ENCODE peak calls at places on chromosomes 2 and 18, in seven cellular contexts. One of them, this sample, is unnamed.

GRCh38 chr2:207825958-207826330 is 56.2 kb upstream of the FZD5 start:
- DNase-seq in upper lobe of right lung: no peak
- DNase-seq in A549: no peak
- DNase-seq in heart left ventricle: no peak
- DNase-seq in fibroblast of lung: no peak
- DNase-seq in aorta: no peak
- DNase-seq in psoas muscle: no peak
- DNase-seq in this sample: no peak

GRCh38 chr2:196500686-196501431 is 138.7 kb upstream of the CCDC150 start:
- DNase-seq in upper lobe of right lung: no peak
- DNase-seq in A549: peak
- DNase-seq in heart left ventricle: no peak
- DNase-seq in fibroblast of lung: peak
- DNase-seq in aorta: no peak
- DNase-seq in psoas muscle: no peak
- DNase-seq in this sample: no peak

GRCh38 chr2:228801451-228801850 is 469.6 kb downstream of the PID1 start:
- DNase-seq in upper lobe of right lung: no peak
- DNase-seq in A549: no peak
- DNase-seq in heart left ventricle: no peak
- DNase-seq in fibroblast of lung: no peak
- DNase-seq in aorta: no peak
- DNase-seq in psoas muscle: no peak
- DNase-seq in this sample: no peak

GRCh38 chr2:85753525-85754312 is at the start of gene ATOH8:
- DNase-seq in upper lobe of right lung: peak
- DNase-seq in A549: no peak
- DNase-seq in heart left ventricle: peak
- DNase-seq in fibroblast of lung: peak
- DNase-seq in aorta: peak
- DNase-seq in psoas muscle: peak
- DNase-seq in this sample: peak

GRCh38 chr2:229376866-229377265 is 105.8 kb upstream of the PID1 start:
- DNase-seq in upper lobe of right lung: no peak
- DNase-seq in A549: no peak
- DNase-seq in heart left ventricle: no peak
- DNase-seq in fibroblast of lung: peak
- DNase-seq in aorta: no peak
- DNase-seq in psoas muscle: no peak
- DNase-seq in this sample: no peak

GRCh38 chr2:78766459-78766858 is 259.0 kb upstream of the REG3G start:
- DNase-seq in upper lobe of right lung: no peak
- DNase-seq in A549: no peak
- DNase-seq in heart left ventricle: no peak
- DNase-seq in fibroblast of lung: no peak
- DNase-seq in aorta: no peak
- DNase-seq in psoas muscle: no peak
- DNase-seq in this sample: no peak

GRCh38 chr18:59779979-59780378 is 82.8 kb upstream of the CCBE1 start:
- DNase-seq in upper lobe of right lung: no peak
- DNase-seq in A549: no peak
- DNase-seq in heart left ventricle: no peak
- DNase-seq in fibroblast of lung: peak
- DNase-seq in aorta: no peak
- DNase-seq in psoas muscle: no peak
- DNase-seq in this sample: no peak

GRCh38 chr2:22499082-22499844 is 885.7 kb upstream of the KLHL29 start:
- DNase-seq in upper lobe of right lung: no peak
- DNase-seq in A549: no peak
- DNase-seq in heart left ventricle: no peak
- DNase-seq in fibroblast of lung: no peak
- DNase-seq in aorta: no peak
- DNase-seq in psoas muscle: peak
- DNase-seq in this sample: no peak

GRCh38 chr2:97741686-97742085 is 28.3 kb downstream of the ZAP70 start:
- DNase-seq in upper lobe of right lung: no peak
- DNase-seq in A549: no peak
- DNase-seq in heart left ventricle: no peak
- DNase-seq in fibroblast of lung: no peak
- DNase-seq in aorta: peak
- DNase-seq in psoas muscle: no peak
- DNase-seq in this sample: no peak

GRCh38 chr2:52107124-52107523 is 1075.2 kb upstream of the NRXN1 start:
- DNase-seq in upper lobe of right lung: no peak
- DNase-seq in A549: no peak
- DNase-seq in heart left ventricle: no peak
- DNase-seq in fibroblast of lung: no peak
- DNase-seq in aorta: no peak
- DNase-seq in psoas muscle: no peak
- DNase-seq in this sample: peak

GRCh38 chr2:239720411-239721365 is 304.5 kb downstream of the NDUFA10 start:
- DNase-seq in upper lobe of right lung: peak
- DNase-seq in A549: no peak
- DNase-seq in heart left ventricle: no peak
- DNase-seq in fibroblast of lung: no peak
- DNase-seq in aorta: peak
- DNase-seq in psoas muscle: no peak
- DNase-seq in this sample: no peak

GRCh38 chr2:160920791-160921303 is 239.4 kb upstream of the TANK start:
- DNase-seq in upper lobe of right lung: no peak
- DNase-seq in A549: no peak
- DNase-seq in heart left ventricle: peak
- DNase-seq in fibroblast of lung: peak
- DNase-seq in aorta: no peak
- DNase-seq in psoas muscle: peak
- DNase-seq in this sample: no peak

GRCh38 chr2:172153161-172153560 is 50.5 kb upstream of the DLX2 start:
- DNase-seq in upper lobe of right lung: no peak
- DNase-seq in A549: no peak
- DNase-seq in heart left ventricle: no peak
- DNase-seq in fibroblast of lung: no peak
- DNase-seq in aorta: no peak
- DNase-seq in psoas muscle: no peak
- DNase-seq in this sample: no peak

GRCh38 chr2:23559561-23560239 is 174.7 kb downstream of the KLHL29 start:
- DNase-seq in upper lobe of right lung: no peak
- DNase-seq in A549: no peak
- DNase-seq in heart left ventricle: peak
- DNase-seq in fibroblast of lung: no peak
- DNase-seq in aorta: no peak
- DNase-seq in psoas muscle: no peak
- DNase-seq in this sample: no peak

GRCh38 chr18:42298744-42299685 is 344.0 kb downstream of the PIK3C3 start:
- DNase-seq in upper lobe of right lung: peak
- DNase-seq in A549: peak
- DNase-seq in heart left ventricle: no peak
- DNase-seq in fibroblast of lung: peak
- DNase-seq in aorta: peak
- DNase-seq in psoas muscle: peak
- DNase-seq in this sample: peak

GRCh38 chr2:1744151-1744445 is 217 bp downstream of the PXDN start:
- DNase-seq in upper lobe of right lung: peak
- DNase-seq in A549: no peak
- DNase-seq in heart left ventricle: no peak
- DNase-seq in fibroblast of lung: no peak
- DNase-seq in aorta: no peak
- DNase-seq in psoas muscle: no peak
- DNase-seq in this sample: no peak

GRCh38 chr2:59333007-59333406 is 1091.9 kb upstream of the FANCL start:
- DNase-seq in upper lobe of right lung: no peak
- DNase-seq in A549: no peak
- DNase-seq in heart left ventricle: no peak
- DNase-seq in fibroblast of lung: no peak
- DNase-seq in aorta: no peak
- DNase-seq in psoas muscle: no peak
- DNase-seq in this sample: no peak

GRCh38 chr18:52348209-52348608 is 8.2 kb downstream of the DCC start:
- DNase-seq in upper lobe of right lung: no peak
- DNase-seq in A549: no peak
- DNase-seq in heart left ventricle: no peak
- DNase-seq in fibroblast of lung: peak
- DNase-seq in aorta: no peak
- DNase-seq in psoas muscle: no peak
- DNase-seq in this sample: peak

GRCh38 chr18:26511339-26512071 is 36.8 kb downstream of the KCTD1 start:
- DNase-seq in upper lobe of right lung: no peak
- DNase-seq in A549: no peak
- DNase-seq in heart left ventricle: no peak
- DNase-seq in fibroblast of lung: no peak
- DNase-seq in aorta: no peak
- DNase-seq in psoas muscle: no peak
- DNase-seq in this sample: no peak

GRCh38 chr2:64114063-64114911 is 29.9 kb downstream of the PELI1 start:
- DNase-seq in upper lobe of right lung: no peak
- DNase-seq in A549: no peak
- DNase-seq in heart left ventricle: no peak
- DNase-seq in fibroblast of lung: peak
- DNase-seq in aorta: no peak
- DNase-seq in psoas muscle: no peak
- DNase-seq in this sample: no peak

GRCh38 chr2:64115808-64116598 is 28.2 kb downstream of the PELI1 start:
- DNase-seq in upper lobe of right lung: no peak
- DNase-seq in A549: no peak
- DNase-seq in heart left ventricle: no peak
- DNase-seq in fibroblast of lung: no peak
- DNase-seq in aorta: no peak
- DNase-seq in psoas muscle: no peak
- DNase-seq in this sample: no peak

GRCh38 chr2:64112016-64112415 is 32.2 kb downstream of the PELI1 start:
- DNase-seq in upper lobe of right lung: no peak
- DNase-seq in A549: no peak
- DNase-seq in heart left ventricle: no peak
- DNase-seq in fibroblast of lung: no peak
- DNase-seq in aorta: no peak
- DNase-seq in psoas muscle: no peak
- DNase-seq in this sample: no peak

GRCh38 chr2:64111426-64111825 is 32.8 kb downstream of the PELI1 start:
- DNase-seq in upper lobe of right lung: no peak
- DNase-seq in A549: no peak
- DNase-seq in heart left ventricle: no peak
- DNase-seq in fibroblast of lung: no peak
- DNase-seq in aorta: no peak
- DNase-seq in psoas muscle: no peak
- DNase-seq in this sample: no peak

DNA sequence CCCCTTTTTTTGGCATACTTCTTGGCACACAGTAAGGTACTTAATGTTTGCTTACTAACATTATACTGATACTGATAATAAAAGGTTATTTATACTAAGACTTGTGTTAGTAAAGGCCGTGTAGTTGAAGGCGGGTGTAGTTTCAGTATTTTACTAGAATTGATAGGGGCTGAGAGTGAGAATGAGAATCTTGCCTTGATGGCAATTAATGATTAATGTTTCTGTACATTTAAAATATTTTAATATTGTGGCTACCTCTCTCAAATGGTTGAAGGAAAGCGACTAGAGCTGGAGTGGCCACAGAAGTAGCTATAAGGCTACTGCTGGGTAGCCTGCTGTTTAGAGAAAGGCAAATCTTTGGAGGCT is 29.3 kb downstream of the PELI1 start:
- DNase-seq in upper lobe of right lung: no peak
- DNase-seq in A549: no peak
- DNase-seq in heart left ventricle: no peak
- DNase-seq in fibroblast of lung: no peak
- DNase-seq in aorta: no peak
- DNase-seq in psoas muscle: no peak
- DNase-seq in this sample: no peak
- H3K27ac ChIP-seq in upper lobe of right lung: peak
- H3K27ac ChIP-seq in A549: no peak
- H3K27ac ChIP-seq in heart left ventricle: no peak
- H3K27ac ChIP-seq in fibroblast of lung: no peak
- H3K27ac ChIP-seq in aorta: no peak
- H3K27ac ChIP-seq in psoas muscle: no peak
- H3K27ac ChIP-seq in this sample: no peak

DNA sequence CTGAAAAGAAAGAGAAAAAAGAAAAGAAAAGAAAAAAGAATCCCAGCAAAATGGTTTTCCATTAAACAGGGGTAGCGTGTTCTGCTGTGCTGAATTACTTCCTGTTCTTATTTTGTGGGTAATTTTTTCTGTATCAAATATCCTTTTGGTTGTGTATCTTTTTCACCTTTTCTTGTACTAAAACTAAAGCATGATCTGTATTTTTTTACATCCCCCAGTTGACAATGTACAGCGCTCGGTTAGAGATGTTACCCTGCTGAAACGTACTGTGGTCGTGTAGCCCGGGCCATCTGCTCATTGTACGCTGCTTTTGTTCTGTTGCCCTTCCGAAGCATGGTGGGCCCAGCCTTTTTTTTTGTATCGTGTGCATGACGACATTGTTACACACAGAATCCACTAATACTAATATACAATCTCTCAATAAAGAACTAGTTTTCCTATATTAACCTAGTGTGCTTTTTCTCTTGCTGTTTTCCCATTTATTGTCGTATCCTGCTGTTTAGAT is 233.1 kb downstream of the HAUS1 start:
- DNase-seq in upper lobe of right lung: no peak
- DNase-seq in A549: no peak
- DNase-seq in heart left ventricle: no peak
- DNase-seq in fibroblast of lung: no peak
- DNase-seq in aorta: no peak
- DNase-seq in psoas muscle: no peak
- DNase-seq in this sample: no peak
- H3K4me3 ChIP-seq in upper lobe of right lung: no peak
- H3K4me3 ChIP-seq in A549: no peak
- H3K4me3 ChIP-seq in heart left ventricle: no peak
- H3K4me3 ChIP-seq in fibroblast of lung: no peak
- H3K4me3 ChIP-seq in aorta: no peak
- H3K4me3 ChIP-seq in psoas muscle: peak
- H3K4me3 ChIP-seq in this sample: peak

GRCh38 chr2:116804901-116805300 is 1009.6 kb upstream of the DDX18 start:
- DNase-seq in upper lobe of right lung: no peak
- DNase-seq in A549: no peak
- DNase-seq in heart left ventricle: no peak
- DNase-seq in fibroblast of lung: no peak
- DNase-seq in aorta: no peak
- DNase-seq in psoas muscle: no peak
- DNase-seq in this sample: no peak

GRCh38 chr2:116810645-116811044 is 1003.8 kb upstream of the DDX18 start:
- DNase-seq in upper lobe of right lung: no peak
- DNase-seq in A549: no peak
- DNase-seq in heart left ventricle: no peak
- DNase-seq in fibroblast of lung: peak
- DNase-seq in aorta: no peak
- DNase-seq in psoas muscle: no peak
- DNase-seq in this sample: no peak

GRCh38 chr2:116809074-116809473 is 1005.4 kb upstream of the DDX18 start:
- DNase-seq in upper lobe of right lung: no peak
- DNase-seq in A549: no peak
- DNase-seq in heart left ventricle: no peak
- DNase-seq in fibroblast of lung: no peak
- DNase-seq in aorta: no peak
- DNase-seq in psoas muscle: no peak
- DNase-seq in this sample: no peak

GRCh38 chr2:116810071-116810470 is 1004.4 kb upstream of the DDX18 start:
- DNase-seq in upper lobe of right lung: no peak
- DNase-seq in A549: no peak
- DNase-seq in heart left ventricle: no peak
- DNase-seq in fibroblast of lung: no peak
- DNase-seq in aorta: no peak
- DNase-seq in psoas muscle: no peak
- DNase-seq in this sample: no peak
- H3K27ac ChIP-seq in upper lobe of right lung: no peak
- H3K27ac ChIP-seq in A549: no peak
- H3K27ac ChIP-seq in heart left ventricle: no peak
- H3K27ac ChIP-seq in fibroblast of lung: no peak
- H3K27ac ChIP-seq in aorta: no peak
- H3K27ac ChIP-seq in psoas muscle: no peak
- H3K27ac ChIP-seq in this sample: no peak

GRCh38 chr2:110837421-110838409 is 105.3 kb downstream of the ACOXL start:
- DNase-seq in upper lobe of right lung: no peak
- DNase-seq in A549: no peak
- DNase-seq in heart left ventricle: no peak
- DNase-seq in fibroblast of lung: no peak
- DNase-seq in aorta: no peak
- DNase-seq in psoas muscle: no peak
- DNase-seq in this sample: no peak
- H3K4me3 ChIP-seq in upper lobe of right lung: no peak
- H3K4me3 ChIP-seq in A549: no peak
- H3K4me3 ChIP-seq in heart left ventricle: no peak
- H3K4me3 ChIP-seq in fibroblast of lung: no peak
- H3K4me3 ChIP-seq in aorta: no peak
- H3K4me3 ChIP-seq in psoas muscle: no peak
- H3K4me3 ChIP-seq in this sample: no peak

This sample was measured in WERI-Rb-1.